ENCODE peak calls at places on chromosomes 2 and 18, in ten cellular contexts. One of them, this sample, is unnamed. For H3K4me1, the result is how much of the 10 kb centered on the place peaks cover.

GRCh38 chr18:57660961-57661360 is 39.3 kb upstream of the NARS1 start:
- DNase-seq in tibial nerve: no peak
- DNase-seq in OCI-LY7: no peak
- DNase-seq in cardiac muscle cell: no peak
- DNase-seq in lower lobe of right lung: no peak
- DNase-seq in psoas muscle: no peak
- DNase-seq in A549: no peak
- DNase-seq in thoracic aorta: no peak
- DNase-seq in ovary: no peak
- DNase-seq in HepG2: no peak
- DNase-seq in this sample: no peak

GRCh38 chr2:157746234-157746950 is 117.7 kb upstream of the ACVR1C start:
- DNase-seq in OCI-LY7: no peak
- DNase-seq in psoas muscle: no peak
- DNase-seq in tibial nerve: no peak
- DNase-seq in ovary: no peak
- DNase-seq in thoracic aorta: no peak
- DNase-seq in cardiac muscle cell: no peak
- DNase-seq in A549: no peak
- DNase-seq in HepG2: no peak
- DNase-seq in lower lobe of right lung: no peak
- DNase-seq in this sample: no peak

GRCh38 chr2:127216593-127216992 is 3.5 kb downstream of the CYP27C1 start:
- DNase-seq in ovary: no peak
- DNase-seq in lower lobe of right lung: no peak
- DNase-seq in A549: no peak
- DNase-seq in thoracic aorta: no peak
- DNase-seq in OCI-LY7: no peak
- DNase-seq in psoas muscle: no peak
- DNase-seq in HepG2: no peak
- DNase-seq in cardiac muscle cell: no peak
- DNase-seq in tibial nerve: no peak
- DNase-seq in this sample: no peak

GRCh38 chr18:13872373-13872772 is 43.0 kb downstream of the MC2R start:
- DNase-seq in cardiac muscle cell: no peak
- DNase-seq in ovary: no peak
- DNase-seq in lower lobe of right lung: no peak
- DNase-seq in OCI-LY7: no peak
- DNase-seq in HepG2: no peak
- DNase-seq in thoracic aorta: no peak
- DNase-seq in tibial nerve: no peak
- DNase-seq in psoas muscle: no peak
- DNase-seq in A549: no peak
- DNase-seq in this sample: no peak

GRCh38 chr18:44960580-44960979 is 279.9 kb downstream of the SETBP1 start:
- DNase-seq in lower lobe of right lung: no peak
- DNase-seq in HepG2: no peak
- DNase-seq in thoracic aorta: no peak
- DNase-seq in tibial nerve: no peak
- DNase-seq in cardiac muscle cell: no peak
- DNase-seq in A549: no peak
- DNase-seq in psoas muscle: no peak
- DNase-seq in ovary: no peak
- DNase-seq in OCI-LY7: no peak
- DNase-seq in this sample: no peak

GRCh38 chr2:64348386-64349142 is 105.4 kb upstream of the LGALSL start:
- DNase-seq in ovary: no peak
- DNase-seq in OCI-LY7: no peak
- DNase-seq in HepG2: no peak
- DNase-seq in tibial nerve: no peak
- DNase-seq in psoas muscle: no peak
- DNase-seq in cardiac muscle cell: no peak
- DNase-seq in A549: no peak
- DNase-seq in lower lobe of right lung: no peak
- DNase-seq in thoracic aorta: no peak
- DNase-seq in this sample: no peak

GRCh38 chr18:808086-808485 is 4.0 kb downstream of the YES1 start:
- DNase-seq in psoas muscle: no peak
- DNase-seq in tibial nerve: no peak
- DNase-seq in HepG2: no peak
- DNase-seq in lower lobe of right lung: no peak
- DNase-seq in ovary: no peak
- DNase-seq in cardiac muscle cell: peak
- DNase-seq in A549: no peak
- DNase-seq in OCI-LY7: no peak
- DNase-seq in thoracic aorta: no peak
- DNase-seq in this sample: no peak

GRCh38 chr2:50515638-50516037 is 516.3 kb downstream of the NRXN1 start:
- DNase-seq in OCI-LY7: no peak
- DNase-seq in tibial nerve: no peak
- DNase-seq in cardiac muscle cell: no peak
- DNase-seq in lower lobe of right lung: no peak
- DNase-seq in psoas muscle: no peak
- DNase-seq in A549: peak
- DNase-seq in HepG2: no peak
- DNase-seq in thoracic aorta: no peak
- DNase-seq in ovary: no peak
- DNase-seq in this sample: no peak

GRCh38 chr2:187500585-187501359 is 52.7 kb upstream of the CALCRL start:
- DNase-seq in OCI-LY7: no peak
- DNase-seq in lower lobe of right lung: no peak
- DNase-seq in thoracic aorta: no peak
- DNase-seq in A549: peak
- DNase-seq in psoas muscle: no peak
- DNase-seq in tibial nerve: no peak
- DNase-seq in ovary: no peak
- DNase-seq in HepG2: peak
- DNase-seq in cardiac muscle cell: peak
- DNase-seq in this sample: no peak

GRCh38 chr18:7021994-7022840 is 95.4 kb downstream of the LAMA1 start:
- DNase-seq in psoas muscle: no peak
- DNase-seq in lower lobe of right lung: no peak
- DNase-seq in ovary: no peak
- DNase-seq in HepG2: peak
- DNase-seq in thoracic aorta: no peak
- DNase-seq in tibial nerve: no peak
- DNase-seq in A549: peak
- DNase-seq in OCI-LY7: peak
- DNase-seq in cardiac muscle cell: peak
- DNase-seq in this sample: peak

GRCh38 chr2:11467126-11467649 is 1.2 kb upstream of the E2F6 start:
- DNase-seq in psoas muscle: no peak
- DNase-seq in tibial nerve: no peak
- DNase-seq in A549: no peak
- DNase-seq in cardiac muscle cell: no peak
- DNase-seq in HepG2: no peak
- DNase-seq in OCI-LY7: no peak
- DNase-seq in lower lobe of right lung: no peak
- DNase-seq in thoracic aorta: no peak
- DNase-seq in ovary: no peak
- DNase-seq in this sample: no peak
- H3K4me3 ChIP-seq in psoas muscle: peak
- H3K4me3 ChIP-seq in tibial nerve: no peak
- H3K4me3 ChIP-seq in A549: peak
- H3K4me3 ChIP-seq in cardiac muscle cell: no peak
- H3K4me3 ChIP-seq in HepG2: peak
- H3K4me3 ChIP-seq in OCI-LY7: peak
- H3K4me3 ChIP-seq in lower lobe of right lung: no peak
- H3K4me3 ChIP-seq in thoracic aorta: no peak
- H3K4me3 ChIP-seq in ovary: no peak
- H3K4me3 ChIP-seq in this sample: no peak

GRCh38 chr18:76451475-76452331 is 43.3 kb downstream of the ZNF516 start:
- DNase-seq in lower lobe of right lung: peak
- DNase-seq in OCI-LY7: no peak
- DNase-seq in cardiac muscle cell: no peak
- DNase-seq in tibial nerve: no peak
- DNase-seq in thoracic aorta: no peak
- DNase-seq in psoas muscle: no peak
- DNase-seq in A549: no peak
- DNase-seq in HepG2: no peak
- DNase-seq in ovary: peak
- DNase-seq in this sample: no peak

GRCh38 chr18:76450912-76451421 is 44.1 kb downstream of the ZNF516 start:
- DNase-seq in cardiac muscle cell: peak
- DNase-seq in HepG2: no peak
- DNase-seq in lower lobe of right lung: peak
- DNase-seq in ovary: no peak
- DNase-seq in tibial nerve: no peak
- DNase-seq in OCI-LY7: no peak
- DNase-seq in psoas muscle: peak
- DNase-seq in A549: no peak
- DNase-seq in thoracic aorta: no peak
- DNase-seq in this sample: no peak

GRCh38 chr18:76450452-76450851 is 44.6 kb downstream of the ZNF516 start:
- DNase-seq in A549: no peak
- DNase-seq in tibial nerve: no peak
- DNase-seq in OCI-LY7: no peak
- DNase-seq in psoas muscle: no peak
- DNase-seq in thoracic aorta: no peak
- DNase-seq in ovary: peak
- DNase-seq in HepG2: no peak
- DNase-seq in lower lobe of right lung: no peak
- DNase-seq in cardiac muscle cell: no peak
- DNase-seq in this sample: no peak

GRCh38 chr18:76453057-76453561 is 41.9 kb downstream of the ZNF516 start:
- DNase-seq in ovary: no peak
- DNase-seq in HepG2: no peak
- DNase-seq in tibial nerve: no peak
- DNase-seq in cardiac muscle cell: no peak
- DNase-seq in A549: no peak
- DNase-seq in lower lobe of right lung: no peak
- DNase-seq in thoracic aorta: no peak
- DNase-seq in psoas muscle: no peak
- DNase-seq in OCI-LY7: no peak
- DNase-seq in this sample: no peak

GRCh38 chr18:76452357-76452756 is 42.7 kb downstream of the ZNF516 start:
- DNase-seq in OCI-LY7: no peak
- DNase-seq in A549: no peak
- DNase-seq in psoas muscle: no peak
- DNase-seq in lower lobe of right lung: peak
- DNase-seq in HepG2: no peak
- DNase-seq in tibial nerve: no peak
- DNase-seq in cardiac muscle cell: peak
- DNase-seq in ovary: no peak
- DNase-seq in thoracic aorta: no peak
- DNase-seq in this sample: no peak
- H3K4me1 ChIP-seq in OCI-LY7: under half
- H3K4me1 ChIP-seq in A549: under half
- H3K4me1 ChIP-seq in psoas muscle: half or more
- H3K4me1 ChIP-seq in lower lobe of right lung: under half
- H3K4me1 ChIP-seq in HepG2: half or more
- H3K4me1 ChIP-seq in tibial nerve: under half
- H3K4me1 ChIP-seq in cardiac muscle cell: half or more
- H3K4me1 ChIP-seq in ovary: under half
- H3K4me1 ChIP-seq in thoracic aorta: under half
- H3K4me1 ChIP-seq in this sample: under half

GRCh38 chr2:118274841-118275510 is 186.7 kb downstream of the INSIG2 start:
- DNase-seq in HepG2: no peak
- DNase-seq in ovary: no peak
- DNase-seq in lower lobe of right lung: no peak
- DNase-seq in cardiac muscle cell: no peak
- DNase-seq in tibial nerve: no peak
- DNase-seq in A549: no peak
- DNase-seq in thoracic aorta: no peak
- DNase-seq in psoas muscle: no peak
- DNase-seq in OCI-LY7: no peak
- DNase-seq in this sample: no peak

GRCh38 chr2:118279005-118279404 is 190.7 kb downstream of the INSIG2 start:
- DNase-seq in HepG2: no peak
- DNase-seq in psoas muscle: no peak
- DNase-seq in OCI-LY7: no peak
- DNase-seq in thoracic aorta: no peak
- DNase-seq in tibial nerve: no peak
- DNase-seq in ovary: no peak
- DNase-seq in cardiac muscle cell: no peak
- DNase-seq in lower lobe of right lung: no peak
- DNase-seq in A549: no peak
- DNase-seq in this sample: no peak

GRCh38 chr2:118272391-118272790 is 184.1 kb downstream of the INSIG2 start:
- DNase-seq in psoas muscle: no peak
- DNase-seq in ovary: no peak
- DNase-seq in OCI-LY7: no peak
- DNase-seq in thoracic aorta: no peak
- DNase-seq in A549: no peak
- DNase-seq in cardiac muscle cell: no peak
- DNase-seq in tibial nerve: no peak
- DNase-seq in HepG2: no peak
- DNase-seq in lower lobe of right lung: no peak
- DNase-seq in this sample: no peak

DNA sequence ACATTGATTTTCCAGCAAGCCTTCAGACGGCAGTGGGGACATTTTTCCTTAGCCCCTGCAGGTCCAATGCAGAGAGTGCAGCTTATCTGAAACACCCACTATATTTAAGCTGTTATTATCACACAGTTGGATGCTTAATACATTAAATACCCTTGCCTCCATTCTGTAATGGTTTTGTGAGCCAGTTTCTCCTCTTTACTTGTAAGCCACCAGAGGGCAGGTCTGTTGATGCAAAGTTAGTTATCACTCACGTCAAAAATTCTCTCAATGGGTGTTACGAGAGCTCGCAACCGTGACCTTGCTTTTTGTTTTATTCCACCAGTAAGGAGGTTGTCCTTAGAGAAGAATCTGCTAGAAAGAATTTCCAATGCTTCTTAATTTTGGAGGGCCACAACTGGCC is 189.8 kb downstream of the INSIG2 start:
- DNase-seq in ovary: no peak
- DNase-seq in lower lobe of right lung: no peak
- DNase-seq in thoracic aorta: no peak
- DNase-seq in A549: peak
- DNase-seq in OCI-LY7: no peak
- DNase-seq in tibial nerve: no peak
- DNase-seq in cardiac muscle cell: no peak
- DNase-seq in HepG2: no peak
- DNase-seq in psoas muscle: no peak
- DNase-seq in this sample: no peak
- TF ChIP-seq CTCF in ovary: no peak
- TF ChIP-seq CTCF in lower lobe of right lung: no peak
- TF ChIP-seq CTCF in thoracic aorta: no peak
- TF ChIP-seq CTCF in A549: no peak
- TF ChIP-seq CTCF in OCI-LY7: peak
- TF ChIP-seq CTCF in tibial nerve: no peak
- TF ChIP-seq CTCF in cardiac muscle cell: no peak
- TF ChIP-seq CTCF in HepG2: peak
- TF ChIP-seq CTCF in psoas muscle: no peak
- TF ChIP-seq CTCF in this sample: no peak

DNA sequence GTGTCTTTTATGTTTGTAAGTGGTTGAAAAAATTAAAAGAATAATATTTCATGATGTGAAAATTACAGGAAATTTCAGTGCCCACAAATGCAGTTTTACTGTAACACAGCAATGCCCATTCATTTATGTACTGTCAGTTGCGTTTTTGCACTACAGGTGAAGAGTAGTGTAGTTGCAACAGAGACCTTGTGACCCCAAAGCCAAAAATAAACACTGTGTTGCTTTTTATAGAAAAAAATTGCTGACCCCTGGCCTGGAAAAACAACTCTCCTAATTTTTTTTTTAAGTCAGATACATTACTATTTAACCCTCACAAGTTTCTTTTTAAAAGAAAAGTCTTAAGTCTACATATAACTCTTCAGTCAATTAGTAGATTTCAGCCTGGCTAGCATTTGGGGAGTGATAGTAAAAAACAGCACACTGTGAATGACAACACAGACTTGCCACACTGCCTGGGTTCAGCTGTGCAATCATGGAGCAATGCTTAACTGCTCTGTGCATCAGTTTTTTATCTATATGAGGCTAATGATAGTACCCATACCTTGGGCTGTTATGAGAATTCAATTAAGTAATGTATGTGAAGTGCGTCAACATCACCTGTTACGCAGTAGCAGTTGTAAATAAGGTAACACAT is 8.1 kb downstream of the KLHL14 start:
- DNase-seq in tibial nerve: no peak
- DNase-seq in HepG2: no peak
- DNase-seq in cardiac muscle cell: no peak
- DNase-seq in psoas muscle: no peak
- DNase-seq in lower lobe of right lung: no peak
- DNase-seq in OCI-LY7: no peak
- DNase-seq in thoracic aorta: no peak
- DNase-seq in ovary: no peak
- DNase-seq in A549: no peak
- DNase-seq in this sample: no peak
- H3K4me3 ChIP-seq in tibial nerve: no peak
- H3K4me3 ChIP-seq in HepG2: no peak
- H3K4me3 ChIP-seq in cardiac muscle cell: peak
- H3K4me3 ChIP-seq in psoas muscle: no peak
- H3K4me3 ChIP-seq in lower lobe of right lung: no peak
- H3K4me3 ChIP-seq in OCI-LY7: no peak
- H3K4me3 ChIP-seq in thoracic aorta: no peak
- H3K4me3 ChIP-seq in ovary: no peak
- H3K4me3 ChIP-seq in A549: no peak
- H3K4me3 ChIP-seq in this sample: no peak